ENCODE peak calls at places on chromosomes 13 and 19, in nine cellular contexts. One of them, this sample, is unnamed. For H3K36me3, the result is how much of the 10 kb centered on the place peaks cover.

GRCh38 chr19:19744641-19745040 is 11.7 kb upstream of the ZNF14 start:
- DNase-seq in fibroblast of lung: no peak
- DNase-seq in astrocyte: no peak
- DNase-seq in K562: no peak
- DNase-seq in IMR-90: no peak
- DNase-seq in mesendoderm: no peak
- DNase-seq in neural progenitor cell: no peak
- DNase-seq in keratinocyte: no peak
- DNase-seq in endothelial cell of umbilical vein: no peak
- DNase-seq in this sample: no peak

GRCh38 chr13:100454876-100455275 is 133.7 kb downstream of the GGACT start:
- DNase-seq in fibroblast of lung: peak
- DNase-seq in astrocyte: peak
- DNase-seq in K562: no peak
- DNase-seq in IMR-90: peak
- DNase-seq in mesendoderm: peak
- DNase-seq in neural progenitor cell: no peak
- DNase-seq in keratinocyte: peak
- DNase-seq in endothelial cell of umbilical vein: peak
- DNase-seq in this sample: peak

GRCh38 chr19:39083983-39084731 is at the start of gene ACP7:
- DNase-seq in fibroblast of lung: no peak
- DNase-seq in astrocyte: no peak
- DNase-seq in K562: peak
- DNase-seq in IMR-90: no peak
- DNase-seq in mesendoderm: no peak
- DNase-seq in neural progenitor cell: peak
- DNase-seq in keratinocyte: no peak
- DNase-seq in endothelial cell of umbilical vein: no peak
- DNase-seq in this sample: no peak

GRCh38 chr19:48719263-48720171 is at the start of gene MAMSTR:
- DNase-seq in fibroblast of lung: no peak
- DNase-seq in astrocyte: no peak
- DNase-seq in K562: peak
- DNase-seq in IMR-90: no peak
- DNase-seq in mesendoderm: no peak
- DNase-seq in neural progenitor cell: no peak
- DNase-seq in keratinocyte: no peak
- DNase-seq in endothelial cell of umbilical vein: no peak
- DNase-seq in this sample: no peak

GRCh38 chr19:56252699-56253422 is 19.7 kb upstream of the EDDM13 start:
- DNase-seq in fibroblast of lung: peak
- DNase-seq in astrocyte: peak
- DNase-seq in K562: peak
- DNase-seq in IMR-90: peak
- DNase-seq in mesendoderm: peak
- DNase-seq in neural progenitor cell: peak
- DNase-seq in keratinocyte: peak
- DNase-seq in endothelial cell of umbilical vein: peak
- DNase-seq in this sample: peak

GRCh38 chr13:90222758-90223157 is 1124.7 kb upstream of the MIR17HG start:
- DNase-seq in fibroblast of lung: no peak
- DNase-seq in astrocyte: no peak
- DNase-seq in K562: no peak
- DNase-seq in IMR-90: no peak
- DNase-seq in mesendoderm: no peak
- DNase-seq in neural progenitor cell: no peak
- DNase-seq in keratinocyte: no peak
- DNase-seq in endothelial cell of umbilical vein: no peak
- DNase-seq in this sample: no peak

GRCh38 chr19:55443824-55444719 is 972 bp upstream of the SHISA7 start:
- DNase-seq in fibroblast of lung: no peak
- DNase-seq in astrocyte: no peak
- DNase-seq in K562: peak
- DNase-seq in IMR-90: no peak
- DNase-seq in mesendoderm: no peak
- DNase-seq in neural progenitor cell: no peak
- DNase-seq in keratinocyte: no peak
- DNase-seq in endothelial cell of umbilical vein: no peak
- DNase-seq in this sample: no peak

GRCh38 chr13:51267581-51267980 is 45.4 kb downstream of the FAM124A start:
- DNase-seq in fibroblast of lung: no peak
- DNase-seq in astrocyte: no peak
- DNase-seq in K562: no peak
- DNase-seq in IMR-90: no peak
- DNase-seq in mesendoderm: no peak
- DNase-seq in neural progenitor cell: peak
- DNase-seq in keratinocyte: no peak
- DNase-seq in endothelial cell of umbilical vein: no peak
- DNase-seq in this sample: no peak

GRCh38 chr13:96780105-96780504 is 214.2 kb downstream of the OXGR1 start:
- DNase-seq in fibroblast of lung: no peak
- DNase-seq in astrocyte: no peak
- DNase-seq in K562: no peak
- DNase-seq in IMR-90: no peak
- DNase-seq in mesendoderm: no peak
- DNase-seq in neural progenitor cell: no peak
- DNase-seq in keratinocyte: no peak
- DNase-seq in endothelial cell of umbilical vein: no peak
- DNase-seq in this sample: no peak

GRCh38 chr19:33998739-33999345 is 173.5 kb upstream of the LSM14A start:
- DNase-seq in fibroblast of lung: peak
- DNase-seq in astrocyte: peak
- DNase-seq in K562: no peak
- DNase-seq in IMR-90: no peak
- DNase-seq in mesendoderm: no peak
- DNase-seq in neural progenitor cell: no peak
- DNase-seq in keratinocyte: no peak
- DNase-seq in endothelial cell of umbilical vein: peak
- DNase-seq in this sample: no peak

DNA sequence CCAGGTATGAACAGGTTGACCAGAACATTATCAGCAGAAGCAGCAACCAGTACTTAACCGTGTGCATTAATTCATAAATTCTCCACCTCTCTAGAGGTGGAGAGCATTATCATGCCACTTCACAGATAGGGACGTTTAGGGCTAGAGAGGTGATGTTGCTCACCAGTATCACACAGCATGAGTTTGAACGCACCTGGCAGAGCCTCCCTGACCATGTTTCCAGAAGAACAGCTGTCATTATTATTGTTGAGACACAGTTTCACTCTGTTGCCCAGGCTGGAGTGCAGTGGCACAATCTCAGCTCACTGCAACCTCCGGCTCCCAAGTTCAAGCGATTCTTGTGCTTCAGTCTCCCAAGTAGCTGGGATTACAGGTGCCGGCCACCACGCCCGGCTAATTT is 6.8 kb downstream of the KANK2 start:
- DNase-seq in fibroblast of lung: no peak
- DNase-seq in astrocyte: no peak
- DNase-seq in K562: no peak
- DNase-seq in IMR-90: no peak
- DNase-seq in mesendoderm: no peak
- DNase-seq in neural progenitor cell: no peak
- DNase-seq in keratinocyte: no peak
- DNase-seq in endothelial cell of umbilical vein: no peak
- DNase-seq in this sample: no peak
- H3K36me3 ChIP-seq in fibroblast of lung: under half
- H3K36me3 ChIP-seq in astrocyte: under half
- H3K36me3 ChIP-seq in K562: half or more
- H3K36me3 ChIP-seq in IMR-90: half or more
- H3K36me3 ChIP-seq in mesendoderm: under half
- H3K36me3 ChIP-seq in neural progenitor cell: under half
- H3K36me3 ChIP-seq in keratinocyte: under half
- H3K36me3 ChIP-seq in endothelial cell of umbilical vein: under half
- H3K36me3 ChIP-seq in this sample: under half

GRCh38 chr19:10226376-10227214 is 4.5 kb downstream of the S1PR2 start:
- DNase-seq in fibroblast of lung: peak
- DNase-seq in astrocyte: peak
- DNase-seq in K562: peak
- DNase-seq in IMR-90: peak
- DNase-seq in mesendoderm: no peak
- DNase-seq in neural progenitor cell: no peak
- DNase-seq in keratinocyte: no peak
- DNase-seq in endothelial cell of umbilical vein: no peak
- DNase-seq in this sample: no peak
- H3K9ac ChIP-seq in fibroblast of lung: peak
- H3K9ac ChIP-seq in astrocyte: peak
- H3K9ac ChIP-seq in K562: no peak
- H3K9ac ChIP-seq in IMR-90: peak
- H3K9ac ChIP-seq in mesendoderm: no peak
- H3K9ac ChIP-seq in neural progenitor cell: no peak
- H3K9ac ChIP-seq in keratinocyte: no peak
- H3K9ac ChIP-seq in endothelial cell of umbilical vein: no peak
- H3K9ac ChIP-seq in this sample: no peak

GRCh38 chr13:102310691-102311432 is 91.0 kb downstream of the FGF14 start:
- DNase-seq in fibroblast of lung: no peak
- DNase-seq in astrocyte: no peak
- DNase-seq in K562: no peak
- DNase-seq in IMR-90: no peak
- DNase-seq in mesendoderm: peak
- DNase-seq in neural progenitor cell: no peak
- DNase-seq in keratinocyte: no peak
- DNase-seq in endothelial cell of umbilical vein: no peak
- DNase-seq in this sample: no peak

GRCh38 chr13:102311901-102312300 is 89.9 kb downstream of the FGF14 start:
- DNase-seq in fibroblast of lung: no peak
- DNase-seq in astrocyte: no peak
- DNase-seq in K562: no peak
- DNase-seq in IMR-90: no peak
- DNase-seq in mesendoderm: no peak
- DNase-seq in neural progenitor cell: no peak
- DNase-seq in keratinocyte: no peak
- DNase-seq in endothelial cell of umbilical vein: no peak
- DNase-seq in this sample: no peak

GRCh38 chr13:102312841-102313240 is 89.0 kb downstream of the FGF14 start:
- DNase-seq in fibroblast of lung: no peak
- DNase-seq in astrocyte: no peak
- DNase-seq in K562: no peak
- DNase-seq in IMR-90: no peak
- DNase-seq in mesendoderm: no peak
- DNase-seq in neural progenitor cell: no peak
- DNase-seq in keratinocyte: no peak
- DNase-seq in endothelial cell of umbilical vein: no peak
- DNase-seq in this sample: no peak

GRCh38 chr13:102311433-102311796 is 90.4 kb downstream of the FGF14 start:
- DNase-seq in fibroblast of lung: no peak
- DNase-seq in astrocyte: no peak
- DNase-seq in K562: no peak
- DNase-seq in IMR-90: no peak
- DNase-seq in mesendoderm: no peak
- DNase-seq in neural progenitor cell: no peak
- DNase-seq in keratinocyte: no peak
- DNase-seq in endothelial cell of umbilical vein: no peak
- DNase-seq in this sample: no peak

GRCh38 chr13:102309110-102309509 is 92.7 kb downstream of the FGF14 start:
- DNase-seq in fibroblast of lung: no peak
- DNase-seq in astrocyte: no peak
- DNase-seq in K562: no peak
- DNase-seq in IMR-90: no peak
- DNase-seq in mesendoderm: no peak
- DNase-seq in neural progenitor cell: no peak
- DNase-seq in keratinocyte: no peak
- DNase-seq in endothelial cell of umbilical vein: no peak
- DNase-seq in this sample: no peak
- H3K36me3 ChIP-seq in fibroblast of lung: under half
- H3K36me3 ChIP-seq in astrocyte: under half
- H3K36me3 ChIP-seq in K562: under half
- H3K36me3 ChIP-seq in IMR-90: under half
- H3K36me3 ChIP-seq in mesendoderm: under half
- H3K36me3 ChIP-seq in neural progenitor cell: under half
- H3K36me3 ChIP-seq in keratinocyte: under half
- H3K36me3 ChIP-seq in endothelial cell of umbilical vein: under half
- H3K36me3 ChIP-seq in this sample: under half

GRCh38 chr19:4517451-4518057 is 732 bp downstream of the PLIN4 start:
- DNase-seq in fibroblast of lung: no peak
- DNase-seq in astrocyte: no peak
- DNase-seq in K562: no peak
- DNase-seq in IMR-90: no peak
- DNase-seq in mesendoderm: no peak
- DNase-seq in neural progenitor cell: no peak
- DNase-seq in keratinocyte: no peak
- DNase-seq in endothelial cell of umbilical vein: no peak
- DNase-seq in this sample: no peak

GRCh38 chr19:4519172-4519496 is 848 bp upstream of the PLIN4 start:
- DNase-seq in fibroblast of lung: no peak
- DNase-seq in astrocyte: no peak
- DNase-seq in K562: no peak
- DNase-seq in IMR-90: no peak
- DNase-seq in mesendoderm: no peak
- DNase-seq in neural progenitor cell: no peak
- DNase-seq in keratinocyte: no peak
- DNase-seq in endothelial cell of umbilical vein: no peak
- DNase-seq in this sample: no peak

GRCh38 chr19:4519521-4520277 is 1.4 kb upstream of the PLIN4 start:
- DNase-seq in fibroblast of lung: no peak
- DNase-seq in astrocyte: no peak
- DNase-seq in K562: no peak
- DNase-seq in IMR-90: no peak
- DNase-seq in mesendoderm: no peak
- DNase-seq in neural progenitor cell: no peak
- DNase-seq in keratinocyte: peak
- DNase-seq in endothelial cell of umbilical vein: no peak
- DNase-seq in this sample: no peak

GRCh38 chr19:4516939-4517300 is 1.4 kb downstream of the PLIN4 start:
- DNase-seq in fibroblast of lung: no peak
- DNase-seq in astrocyte: no peak
- DNase-seq in K562: no peak
- DNase-seq in IMR-90: no peak
- DNase-seq in mesendoderm: no peak
- DNase-seq in neural progenitor cell: no peak
- DNase-seq in keratinocyte: no peak
- DNase-seq in endothelial cell of umbilical vein: no peak
- DNase-seq in this sample: no peak

DNA sequence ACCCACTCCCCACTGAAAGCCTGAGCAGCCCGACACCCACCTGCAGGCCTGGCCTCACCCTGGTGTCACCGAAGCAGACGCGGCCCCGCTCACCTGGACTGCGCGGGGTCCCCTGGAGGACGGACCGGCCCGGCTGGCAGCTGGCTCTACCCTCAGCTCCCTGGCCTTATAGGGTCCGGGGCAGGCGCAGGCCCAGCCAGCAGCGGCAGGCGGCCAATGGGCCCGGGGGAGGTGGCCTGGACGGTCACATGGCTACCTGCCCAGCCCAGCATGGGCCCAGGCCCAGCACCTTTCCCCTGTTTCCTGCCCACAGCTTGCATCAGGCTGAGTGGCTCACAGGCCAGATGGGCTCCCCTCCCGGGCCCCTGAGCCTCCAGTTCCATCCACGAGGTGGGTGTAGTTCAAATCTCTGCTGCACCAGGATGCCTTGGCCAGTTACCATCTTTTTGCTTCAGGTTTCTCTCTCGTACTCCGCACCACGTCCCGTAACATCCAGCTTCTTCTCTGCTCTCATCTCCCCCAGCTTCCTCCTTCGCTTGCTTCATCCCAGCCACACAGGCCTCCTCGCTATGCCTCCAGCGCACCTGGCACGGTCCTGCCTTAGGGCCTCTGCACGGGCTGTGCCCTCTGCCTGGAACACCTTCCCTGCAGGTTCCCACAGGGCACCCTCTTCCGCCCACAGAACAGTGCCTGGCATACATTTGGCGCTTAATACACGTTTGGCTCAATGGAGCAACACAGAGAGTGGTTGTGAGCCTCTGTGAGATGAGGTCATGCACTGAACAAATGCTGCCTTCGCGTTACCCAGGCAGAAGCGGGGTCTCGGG is at the start of gene PLIN4:
- DNase-seq in fibroblast of lung: peak
- DNase-seq in astrocyte: peak
- DNase-seq in K562: no peak
- DNase-seq in IMR-90: peak
- DNase-seq in mesendoderm: no peak
- DNase-seq in neural progenitor cell: no peak
- DNase-seq in keratinocyte: no peak
- DNase-seq in endothelial cell of umbilical vein: no peak
- DNase-seq in this sample: no peak
- H3K9ac ChIP-seq in fibroblast of lung: no peak
- H3K9ac ChIP-seq in astrocyte: no peak
- H3K9ac ChIP-seq in K562: no peak
- H3K9ac ChIP-seq in IMR-90: no peak
- H3K9ac ChIP-seq in mesendoderm: no peak
- H3K9ac ChIP-seq in neural progenitor cell: no peak
- H3K9ac ChIP-seq in keratinocyte: no peak
- H3K9ac ChIP-seq in endothelial cell of umbilical vein: no peak
- H3K9ac ChIP-seq in this sample: no peak